ENCODE peak calls at places on chromosomes 11 and 22, in seven cellular contexts. R is foreskin fibroblast, P is NAMALWA, K is adipocyte, B is ascending aorta, E is fibroblast of gingiva, F is progenitor cell of endocrine pancreas. X is an unnamed sample.

GRCh38 chr11:3642071-3642951 is 519 bp upstream of the ART5 start:
- DNase-seq in R (peak), P (no peak), K (peak), B (peak), E (peak), F (peak), X (peak)

GRCh38 chr22:20315337-20316216 is 4.3 kb downstream of the DGCR6L start:
- DNase-seq in R (no peak), P (no peak), K (no peak), B (peak), E (no peak), F (no peak), X (no peak)

GRCh38 chr11:72826191-72826941 is 12.2 kb downstream of the ATG16L2 start:
- DNase-seq in R (no peak), P (no peak), K (no peak), B (no peak), E (no peak), F (no peak), X (no peak)

GRCh38 chr11:27158763-27159679 is 118.4 kb downstream of the BBOX1 start:
- DNase-seq in R (peak), P (peak), K (peak), B (peak), E (peak), F (peak), X (peak)

GRCh38 chr11:75389276-75389605 is 10.1 kb upstream of the RPS3 start:
- DNase-seq in R (no peak), P (no peak), K (no peak), B (no peak), E (no peak), F (no peak), X (no peak)

GRCh38 chr11:134792044-134792443 is 380.0 kb upstream of the B3GAT1 start:
- DNase-seq in R (no peak), P (no peak), K (no peak), B (no peak), E (no peak), F (no peak), X (no peak)

GRCh38 chr11:35116245-35116644 is 22.7 kb upstream of the CD44 start:
- DNase-seq in R (no peak), P (no peak), K (no peak), B (no peak), E (no peak), F (no peak), X (no peak)

GRCh38 chr11:1307998-1308744 is 1.3 kb downstream of the TOLLIP start:
- DNase-seq in R (peak), P (no peak), K (peak), B (no peak), E (no peak), F (no peak), X (no peak)

GRCh38 chr22:45101828-45102227 is 61.9 kb upstream of the NUP50 start:
- DNase-seq in R (peak), P (peak), K (peak), B (peak), E (peak), F (no peak), X (peak)

GRCh38 chr22:46111645-46112306 is 38.5 kb upstream of the PPARA start:
- DNase-seq in R (no peak), P (no peak), K (no peak), B (no peak), E (peak), F (no peak), X (no peak)

GRCh38 chr11:8336356-8337114 is 72.9 kb upstream of the LMO1 start:
- DNase-seq in R (no peak), P (no peak), K (no peak), B (no peak), E (no peak), F (no peak), X (no peak)

GRCh38 chr22:37219534-37219933 is 7.3 kb upstream of the SSTR3 start:
- DNase-seq in R (no peak), P (no peak), K (no peak), B (no peak), E (no peak), F (no peak), X (no peak)

GRCh38 chr22:43179151-43179910 is 7.6 kb downstream of the TTLL12 start:
- DNase-seq in R (no peak), P (no peak), K (no peak), B (no peak), E (no peak), F (no peak), X (no peak)

GRCh38 chr11:46238078-46238966 is 39.1 kb upstream of the CREB3L1 start:
- DNase-seq in R (peak), P (no peak), K (peak), B (peak), E (peak), F (peak), X (peak)

GRCh38 chr11:40166892-40167291 is 1292.6 kb downstream of the LRRC4C start:
- DNase-seq in R (no peak), P (no peak), K (no peak), B (no peak), E (no peak), F (no peak), X (no peak)

GRCh38 chr11:70060611-70061293 is 17.4 kb upstream of the ANO1 start:
- DNase-seq in R (no peak), P (no peak), K (no peak), B (peak), E (no peak), F (no peak), X (no peak)

GRCh38 chr11:76735218-76735480 is 48.0 kb upstream of the TSKU start:
- DNase-seq in R (no peak), P (no peak), K (peak), B (no peak), E (peak), F (no peak), X (no peak)

GRCh38 chr11:20035701-20036601 is 124.3 kb downstream of the DBX1 start:
- DNase-seq in R (peak), P (no peak), K (peak), B (no peak), E (peak), F (no peak), X (no peak)

GRCh38 chr22:49548356-49549202 is 279.1 kb downstream of the BRD1 start:
- DNase-seq in R (no peak), P (no peak), K (no peak), B (peak), E (no peak), F (no peak), X (no peak)

GRCh38 chr11:123083623-123084029 is 21.7 kb upstream of the HSPA8 start:
- DNase-seq in R (peak), P (no peak), K (peak), B (peak), E (peak), F (no peak), X (peak)

GRCh38 chr11:28490763-28491382 is 382.7 kb downstream of the METTL15 start:
- DNase-seq in R (no peak), P (no peak), K (peak), B (no peak), E (peak), F (no peak), X (no peak)

GRCh38 chr11:58919561-58919960 is 19.7 kb upstream of the GLYATL1 start:
- DNase-seq in R (no peak), P (no peak), K (no peak), B (no peak), E (no peak), F (no peak), X (no peak)

GRCh38 chr11:8105133-8105532 is 24.1 kb downstream of the TUB start:
- DNase-seq in R (no peak), P (no peak), K (no peak), B (no peak), E (no peak), F (no peak), X (no peak)

GRCh38 chr11:39965701-39966100 is 1493.8 kb downstream of the LRRC4C start:
- DNase-seq in R (no peak), P (no peak), K (no peak), B (no peak), E (no peak), F (no peak), X (no peak)

X was measured in pulmonary artery endothelial cell.